ENCODE peak calls at places on chromosomes 5 and 9, in four cellular contexts. D, R, E and M are unnamed samples. For H3K27me3, the result is how much of the 10 kb centered on the place peaks cover.

GRCh38 chr9:36964791-36965190 is 69.3 kb downstream of the PAX5 start:
- DNase-seq in D (no peak), R (no peak), E (peak), M (no peak)

GRCh38 chr5:33524476-33524875 is 83.7 kb downstream of the TARS1 start:
- DNase-seq in D (no peak), R (no peak), E (no peak), M (no peak)

GRCh38 chr5:1799602-1800469 is at the start of gene MRPL36:
- DNase-seq in D (peak), R (peak), E (peak), M (peak)

GRCh38 chr5:124963236-124963929 is 216.9 kb upstream of the ZNF608 start:
- DNase-seq in D (no peak), R (no peak), E (no peak), M (no peak)

GRCh38 chr5:113043491-113043931 is 66.9 kb downstream of the DCP2 start:
- DNase-seq in D (peak), R (no peak), E (no peak), M (no peak)

GRCh38 chr5:156256644-156257043 is 70.3 kb upstream of the SGCD start:
- DNase-seq in D (no peak), R (no peak), E (no peak), M (no peak)

GRCh38 chr5:68680376-68680775 is 413.4 kb upstream of the SLC30A5 start:
- DNase-seq in D (no peak), R (no peak), E (no peak), M (no peak)

GRCh38 chr9:99326112-99326916 is 104.2 kb downstream of the SEC61B start:
- DNase-seq in D (no peak), R (no peak), E (no peak), M (no peak)

GRCh38 chr9:87148391-87149237 is 201.3 kb upstream of the GAS1 start:
- DNase-seq in D (peak), R (no peak), E (peak), M (peak)

GRCh38 chr5:132056610-132057497 is 3.6 kb upstream of the IL3 start:
- DNase-seq in D (no peak), R (peak), E (peak), M (no peak)

GRCh38 chr5:132971483-132972435 is 8.3 kb upstream of the AFF4 start:
- DNase-seq in D (no peak), R (no peak), E (no peak), M (no peak)

GRCh38 chr5:149397530-149397929 is 18.4 kb upstream of the IL17B start:
- DNase-seq in D (no peak), R (no peak), E (no peak), M (no peak)

GRCh38 chr5:123090641-123091257 is 1.7 kb downstream of the PRDM6 start:
- DNase-seq in D (no peak), R (no peak), E (no peak), M (no peak)

GRCh38 chr9:111598730-111599091 is 736 bp downstream of the PTGR1 start:
- DNase-seq in D (no peak), R (no peak), E (no peak), M (peak)

GRCh38 chr5:179242676-179243075 is 102.6 kb downstream of the ADAMTS2 start:
- DNase-seq in D (no peak), R (peak), E (peak), M (no peak)

GRCh38 chr9:8895498-8896224 is 1096.1 kb upstream of the DMAC1 start:
- DNase-seq in D (no peak), R (no peak), E (no peak), M (no peak)

GRCh38 chr5:115463985-115464384 is 80.6 kb downstream of the FEM1C start:
- DNase-seq in D (no peak), R (no peak), E (no peak), M (no peak)

GRCh38 chr5:103424453-103425205 is 138.0 kb downstream of the NUDT12 start:
- DNase-seq in D (no peak), R (no peak), E (no peak), M (no peak)

GRCh38 chr5:177430146-177430951 is 3.9 kb downstream of the GRK6 start:
- DNase-seq in D (no peak), R (no peak), E (no peak), M (no peak)

DNA sequence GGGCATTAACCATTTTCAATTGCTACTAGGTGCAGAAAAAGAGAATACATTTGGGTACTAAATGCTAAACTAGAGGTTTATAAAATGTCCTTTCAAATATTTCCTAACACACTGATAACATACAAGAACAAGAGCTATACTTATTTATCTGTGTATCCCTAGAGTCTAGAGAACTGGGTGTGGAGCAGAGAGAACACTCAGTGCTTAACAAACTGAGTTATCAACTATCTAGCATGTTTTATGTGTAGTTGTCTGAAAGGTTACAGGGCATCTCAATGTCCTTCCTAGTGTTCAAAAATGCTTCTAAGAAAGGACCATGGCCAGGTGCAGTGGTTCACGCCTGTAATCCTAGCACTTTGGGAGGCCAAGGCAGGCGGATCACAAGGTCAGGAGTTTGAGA is 40.3 kb downstream of the NR6A1 start:
- DNase-seq in D (no peak), R (no peak), E (no peak), M (no peak)
- TF ChIP-seq CTCF in D (no peak), R (no peak), E (no peak), M (no peak)

GRCh38 chr9:128703616-128704355 is 1.5 kb downstream of the PKN3 start:
- DNase-seq in D (no peak), R (no peak), E (no peak), M (no peak)
- H3K27ac ChIP-seq in D (peak), R (peak), E (peak), M (no peak)

GRCh38 chr5:43020294-43020711 is 19.8 kb downstream of the ANXA2R start:
- DNase-seq in D (no peak), R (no peak), E (no peak), M (peak)

GRCh38 chr5:43017438-43017820 is 22.7 kb downstream of the ANXA2R start:
- DNase-seq in D (no peak), R (no peak), E (no peak), M (peak)

GRCh38 chr5:43016217-43016779 is 23.8 kb downstream of the ANXA2R start:
- DNase-seq in D (no peak), R (no peak), E (no peak), M (no peak)

GRCh38 chr5:43019293-43019614 is 20.9 kb downstream of the ANXA2R start:
- DNase-seq in D (no peak), R (no peak), E (no peak), M (no peak)

GRCh38 chr5:43019615-43020293 is 20.4 kb downstream of the ANXA2R start:
- DNase-seq in D (no peak), R (no peak), E (no peak), M (peak)
- H3K27me3 ChIP-seq in D (under half), R (under half), E (half or more), M (under half)

DNA sequence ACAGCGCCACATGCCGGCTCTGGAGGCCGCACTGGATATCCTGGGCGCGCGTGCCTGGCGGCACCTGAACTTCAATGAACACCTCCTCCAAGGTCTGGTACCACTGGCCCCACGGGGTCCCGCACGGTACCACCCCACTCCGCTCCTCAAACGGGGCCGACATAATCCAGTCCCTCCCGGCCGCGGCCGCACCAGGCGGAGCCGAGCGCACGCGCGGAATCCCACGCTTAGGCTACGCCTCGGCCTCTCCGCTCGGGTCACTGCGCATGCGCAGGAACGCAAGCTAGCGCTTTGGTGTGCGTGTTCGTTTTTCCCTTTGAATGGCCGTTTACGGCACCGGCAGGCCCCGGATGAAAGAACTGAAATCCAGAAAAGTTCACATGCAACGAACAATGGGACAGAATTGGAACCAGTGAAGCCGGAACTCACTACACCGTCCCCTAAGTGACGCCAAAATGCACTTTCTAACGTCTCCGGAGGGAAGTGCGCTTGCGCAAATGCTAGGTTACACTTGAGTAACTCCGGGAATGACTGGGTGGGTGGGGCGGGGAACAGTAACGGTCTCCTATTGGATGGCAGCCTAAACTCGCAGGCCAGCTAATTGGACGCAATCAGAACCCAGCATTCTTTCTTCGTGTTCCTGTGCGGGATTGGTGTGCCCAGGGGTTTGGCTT is at the start of gene NUDCD2:
- DNase-seq in D (peak), R (peak), E (peak), M (peak)
- TF ChIP-seq CTCF in D (peak), R (peak), E (no peak), M (no peak)

GRCh38 chr9:115849679-115850412 is 303.7 kb upstream of the PAPPA start:
- DNase-seq in D (no peak), R (no peak), E (no peak), M (no peak)
- H3K27ac ChIP-seq in D (no peak), R (no peak), E (peak), M (no peak)

GRCh38 chr9:134650431-134651190 is 9.0 kb downstream of the COL5A1 start:
- DNase-seq in D (no peak), R (no peak), E (no peak), M (no peak)
- H3K27me3 ChIP-seq in D (under half), R (under half), E (under half), M (under half)

GRCh38 chr9:127358770-127359169 is 38.2 kb upstream of the SLC2A8 start:
- DNase-seq in D (no peak), R (no peak), E (no peak), M (no peak)

GRCh38 chr9:127361561-127361960 is 35.4 kb upstream of the SLC2A8 start:
- DNase-seq in D (no peak), R (no peak), E (peak), M (peak)

GRCh38 chr9:127360205-127360604 is 36.8 kb upstream of the SLC2A8 start:
- DNase-seq in D (no peak), R (no peak), E (no peak), M (no peak)

GRCh38 chr9:127362829-127363228 is 34.1 kb upstream of the SLC2A8 start:
- DNase-seq in D (no peak), R (no peak), E (peak), M (no peak)

GRCh38 chr9:127360829-127361228 is 36.1 kb upstream of the SLC2A8 start:
- DNase-seq in D (no peak), R (no peak), E (peak), M (no peak)
- TF ChIP-seq CTCF in D (no peak), R (peak), E (no peak), M (no peak)

DNA sequence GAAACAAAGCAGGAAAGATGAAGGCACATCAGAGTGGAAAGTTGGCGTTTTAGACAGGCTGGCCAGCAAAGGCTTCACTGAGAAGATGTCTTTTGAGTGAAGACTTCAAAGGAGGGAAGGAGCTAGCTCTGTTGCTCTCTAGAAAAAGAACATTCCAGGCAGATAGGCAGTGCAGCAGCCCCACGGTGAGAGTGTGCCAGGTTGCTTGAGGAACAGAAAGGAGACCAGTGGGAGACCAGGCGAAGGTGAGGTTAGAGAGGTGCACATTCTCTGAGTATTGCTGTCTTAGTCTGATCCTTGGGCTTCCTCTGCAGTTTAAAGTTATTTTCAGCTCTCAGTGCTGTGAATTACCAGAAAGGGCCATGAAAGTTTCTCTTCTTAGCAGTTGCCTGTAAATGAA is 83.8 kb downstream of the SLC44A1 start:
- DNase-seq in D (no peak), R (no peak), E (no peak), M (no peak)
- H3K27ac ChIP-seq in D (no peak), R (no peak), E (no peak), M (no peak)

GRCh38 chr5:172451771-172452197 is 2.5 kb downstream of the SH3PXD2B start:
- DNase-seq in D (no peak), R (peak), E (no peak), M (no peak)
- H3K27me3 ChIP-seq in D (under half), R (under half), E (under half), M (under half)